ENCODE peak calls at places on chromosomes 4 and X, in six cellular contexts. L is dorsolateral prefrontal cortex; D is NCI-H524; I is GM19239; V is stimulated activated CD8-positive, alpha-beta memory T cell treated with anti-CD3 and anti-CD28 coated beads, Interleukin-2, amount 100 ng/mL, for 1 hour; Z is MV-4-11. W is an unnamed sample.

GRCh38 chr4:6727081-6727942 is 11.3 kb downstream of the BLOC1S4 start:
- DNase-seq in I (no peak), V (no peak), Z (no peak), D (no peak), L (peak), W (no peak)

GRCh38 chr4:101259876-101260275 is 87.5 kb downstream of the PPP3CA start:
- DNase-seq in V (no peak), D (no peak), Z (no peak), I (no peak), L (no peak), W (no peak)

GRCh38 chr4:112060212-112060611 is 85.0 kb upstream of the FAM241A start:
- DNase-seq in L (no peak), I (no peak), D (no peak), V (no peak), Z (no peak), W (no peak)

GRCh38 chr4:94827481-94828110 is 69.8 kb downstream of the BMPR1B start:
- DNase-seq in V (no peak), I (no peak), L (no peak), D (no peak), Z (no peak), W (no peak)

GRCh38 chr4:1318046-1318375 is 28.3 kb downstream of the MAEA start:
- DNase-seq in V (no peak), Z (no peak), L (no peak), D (no peak), I (no peak), W (no peak)

GRCh38 chr4:55074386-55074785 is 51.0 kb downstream of the KDR start:
- DNase-seq in V (no peak), Z (no peak), I (no peak), D (no peak), L (no peak), W (no peak)

GRCh38 chrX:44071847-44072545 is 98.8 kb upstream of the NDP start:
- DNase-seq in V (no peak), L (no peak), I (no peak), Z (no peak), D (no peak), W (no peak)

GRCh38 chr4:53592686-53593641 is 1.7 kb upstream of the LNX1 start:
- DNase-seq in D (no peak), V (no peak), I (no peak), Z (no peak), L (no peak), W (no peak)

GRCh38 chrX:113058634-113059033 is 218.0 kb upstream of the AMOT start:
- DNase-seq in I (no peak), Z (no peak), V (no peak), D (no peak), L (no peak), W (no peak)

GRCh38 chr4:187586892-187587291 is 408.7 kb upstream of the ZFP42 start:
- DNase-seq in I (no peak), D (no peak), Z (no peak), L (no peak), V (no peak), W (no peak)

GRCh38 chrX:118976599-118977340 is 2.4 kb downstream of the LONRF3 start:
- DNase-seq in Z (peak), L (peak), V (no peak), D (peak), I (no peak), W (no peak)

GRCh38 chr4:182922551-182923284 is 5.5 kb upstream of the DCTD start:
- DNase-seq in D (no peak), Z (no peak), L (no peak), I (no peak), V (no peak), W (no peak)

GRCh38 chr4:184845367-184846011 is 19.7 kb upstream of the ACSL1 start:
- DNase-seq in V (no peak), D (no peak), L (no peak), I (no peak), Z (no peak), W (no peak)

GRCh38 chrX:54786972-54787371 is 11.1 kb downstream of the ITIH6 start:
- DNase-seq in D (no peak), L (no peak), V (no peak), I (no peak), Z (no peak), W (no peak)